ENCODE peak calls at places on chromosomes 11 and 22, in seven cellular contexts. S is EH; R is stimulated activated CD8-positive, alpha-beta memory T cell treated with anti-CD3 and anti-CD28 coated beads, Interleukin-7, amount 100 ng/mL, for 1 hour; G is germinal center; M is sigmoid colon; I is ELF-1; H is memory B cell. Q is an unnamed sample.

GRCh38 chr11:70233511-70233919 is 30.4 kb downstream of the FADD start:
- DNase-seq in S (peak), R (no peak), G (no peak), M (no peak), I (no peak), H (no peak), Q (no peak)

GRCh38 chr11:3369366-3369765 is 9.6 kb downstream of the ZNF195 start:
- DNase-seq in S (no peak), R (no peak), G (no peak), M (no peak), I (no peak), H (no peak), Q (no peak)

GRCh38 chr22:46045459-46046298 is 68.7 kb upstream of the WNT7B start:
- DNase-seq in S (no peak), R (no peak), G (no peak), M (peak), I (no peak), H (no peak), Q (no peak)

GRCh38 chr11:77117485-77117884 is 10.6 kb upstream of the MYO7A start:
- DNase-seq in S (no peak), R (no peak), G (no peak), M (no peak), I (no peak), H (no peak), Q (no peak)

GRCh38 chr22:30472994-30473720 is 1.3 kb upstream of the SEC14L3 start:
- DNase-seq in S (no peak), R (no peak), G (no peak), M (no peak), I (no peak), H (no peak), Q (no peak)

GRCh38 chr11:58573451-58574104 is 2.1 kb downstream of the LPXN start:
- DNase-seq in S (peak), R (peak), G (peak), M (peak), I (no peak), H (peak), Q (no peak)

GRCh38 chr11:14414470-14415461 is 55.8 kb upstream of the RRAS2 start:
- DNase-seq in S (peak), R (peak), G (no peak), M (no peak), I (no peak), H (no peak), Q (peak)

GRCh38 chr11:10604340-10604748 is 35.9 kb upstream of the LYVE1 start:
- DNase-seq in S (peak), R (no peak), G (no peak), M (peak), I (no peak), H (no peak), Q (no peak)

GRCh38 chr11:102685311-102685710 is 20.3 kb downstream of the MMP27 start:
- DNase-seq in S (no peak), R (no peak), G (no peak), M (no peak), I (no peak), H (no peak), Q (no peak)

GRCh38 chr11:35011389-35011788 is 95.0 kb downstream of the PDHX start:
- DNase-seq in S (peak), R (no peak), G (no peak), M (no peak), I (no peak), H (no peak), Q (no peak)

GRCh38 chr11:94100253-94100652 is 28.4 kb upstream of the PANX1 start:
- DNase-seq in S (no peak), R (no peak), G (no peak), M (no peak), I (no peak), H (no peak), Q (no peak)

GRCh38 chr11:26620282-26621045 is 48.4 kb upstream of the MUC15 start:
- DNase-seq in S (no peak), R (no peak), G (no peak), M (no peak), I (no peak), H (no peak), Q (no peak)

GRCh38 chr11:128772814-128773213 is 78.9 kb downstream of the FLI1 start:
- DNase-seq in S (no peak), R (peak), G (peak), M (no peak), I (no peak), H (peak), Q (no peak)

GRCh38 chr11:88332851-88333250 is 4.7 kb downstream of the CTSC start:
- DNase-seq in S (peak), R (no peak), G (no peak), M (no peak), I (no peak), H (no peak), Q (no peak)

GRCh38 chr11:12544986-12545775 is 129.0 kb upstream of the TEAD1 start:
- DNase-seq in S (peak), R (no peak), G (no peak), M (no peak), I (peak), H (no peak), Q (no peak)

GRCh38 chr11:132402056-132402684 is 1031.8 kb downstream of the NTM start:
- DNase-seq in S (peak), R (no peak), G (no peak), M (no peak), I (peak), H (no peak), Q (peak)

GRCh38 chr22:23833911-23834317 is 4.9 kb downstream of the DERL3 start:
- DNase-seq in S (no peak), R (no peak), G (no peak), M (peak), I (no peak), H (no peak), Q (no peak)

GRCh38 chr11:115244758-115245157 is 259.5 kb downstream of the CADM1 start:
- DNase-seq in S (no peak), R (no peak), G (no peak), M (no peak), I (no peak), H (no peak), Q (no peak)

GRCh38 chr11:6919698-6920097 is 1.1 kb upstream of the OR2D3 start:
- DNase-seq in S (no peak), R (no peak), G (no peak), M (no peak), I (no peak), H (no peak), Q (no peak)

GRCh38 chr11:71384561-71384960 is 63.6 kb downstream of the DHCR7 start:
- DNase-seq in S (no peak), R (no peak), G (no peak), M (no peak), I (no peak), H (no peak), Q (no peak)

GRCh38 chr11:103241574-103241973 is 132.3 kb downstream of the DYNC2H1 start:
- DNase-seq in S (no peak), R (no peak), G (no peak), M (no peak), I (no peak), H (no peak), Q (no peak)

GRCh38 chr11:112339566-112339965 is 78.9 kb upstream of the PLET1 start:
- DNase-seq in S (peak), R (no peak), G (no peak), M (no peak), I (no peak), H (no peak), Q (no peak)

GRCh38 chr11:118047749-118048148 is 29.1 kb upstream of the TMPRSS4 start:
- DNase-seq in S (no peak), R (no peak), G (no peak), M (no peak), I (no peak), H (no peak), Q (no peak)

GRCh38 chr22:25747245-25747944 is 5.4 kb downstream of the MYO18B start:
- DNase-seq in S (peak), R (no peak), G (no peak), M (no peak), I (no peak), H (no peak), Q (no peak)

GRCh38 chr22:18987765-18988164 is 51.7 kb upstream of the PRODH start:
- DNase-seq in S (no peak), R (no peak), G (peak), M (no peak), I (peak), H (no peak), Q (no peak)

Q was measured in GM19239.